ENCODE peak calls at places on chromosomes 5 and 9, in four cellular contexts. A is PC-9, J is kidney, F is psoas muscle. N is an unnamed sample. For H3K9me3 and H3K4me1, the result is how much of the 10 kb centered on the place peaks cover.

GRCh38 chr5:141412853-141413539 is at the start of gene PCDHGA10:
- DNase-seq in J (no peak), F (peak), A (peak), N (peak)

GRCh38 chr5:16615737-16616535 is 861 bp downstream of the RETREG1 start:
- DNase-seq in J (no peak), A (no peak), F (no peak), N (no peak)

GRCh38 chr9:124078641-124079040 is 67.1 kb downstream of the LHX2 start:
- DNase-seq in A (peak), J (no peak), F (no peak), N (no peak)

GRCh38 chr5:126369995-126370731 is 53.0 kb upstream of the GRAMD2B start:
- DNase-seq in F (no peak), J (no peak), A (no peak), N (no peak)

GRCh38 chr5:43646997-43647396 is 44.0 kb downstream of the NNT start:
- DNase-seq in J (no peak), F (no peak), A (peak), N (no peak)

GRCh38 chr5:82164957-82165698 is 113.0 kb downstream of the RPS23 start:
- DNase-seq in A (no peak), F (no peak), J (no peak), N (no peak)

GRCh38 chr9:90874194-90874593 is 72.6 kb downstream of the SYK start:
- DNase-seq in A (no peak), F (no peak), J (no peak), N (no peak)

GRCh38 chr5:33257807-33258491 is 182.8 kb upstream of the TARS1 start:
- DNase-seq in A (no peak), J (no peak), F (no peak), N (no peak)

GRCh38 chr5:117692606-117693005 is 1118.0 kb upstream of the SEMA6A start:
- DNase-seq in A (no peak), J (no peak), F (no peak), N (no peak)

GRCh38 chr9:70979971-70980370 is 141.4 kb downstream of the TRPM3 start:
- DNase-seq in J (no peak), A (no peak), F (no peak), N (no peak)

GRCh38 chr9:14654932-14655331 is 38.3 kb downstream of the ZDHHC21 start:
- DNase-seq in F (no peak), J (no peak), A (no peak), N (no peak)

GRCh38 chr5:114358329-114358728 is 3.5 kb upstream of the KCNN2 start:
- DNase-seq in J (no peak), F (no peak), A (no peak), N (no peak)

GRCh38 chr5:39424751-39425524 is at the start of gene DAB2:
- DNase-seq in J (peak), F (peak), A (peak), N (peak)

GRCh38 chr5:132019857-132020555 is 8.5 kb upstream of the ACSL6 start:
- DNase-seq in A (no peak), F (no peak), J (peak), N (no peak)

GRCh38 chr5:9233712-9234111 is 312.2 kb downstream of the SEMA5A start:
- DNase-seq in F (no peak), J (no peak), A (no peak), N (no peak)

GRCh38 chr5:151023651-151024050 is 3.3 kb downstream of the GPX3 start:
- DNase-seq in F (peak), A (peak), J (no peak), N (peak)

GRCh38 chr5:65800775-65801174 is 78.8 kb downstream of the NLN start:
- DNase-seq in F (no peak), J (no peak), A (no peak), N (no peak)

GRCh38 chr9:72292874-72293607 is 72.0 kb downstream of the ZFAND5 start:
- DNase-seq in J (no peak), A (no peak), F (no peak), N (no peak)

GRCh38 chr5:146091881-146092280 is 13.5 kb downstream of the PLAC8L1 start:
- DNase-seq in A (no peak), J (no peak), F (no peak), N (no peak)

GRCh38 chr5:431001-431710 is 11.8 kb upstream of the EXOC3 start:
- DNase-seq in J (peak), F (no peak), A (no peak), N (peak)

GRCh38 chr5:45795458-45795857 is 99.3 kb upstream of the HCN1 start:
- DNase-seq in A (no peak), F (no peak), J (no peak), N (no peak)

GRCh38 chr5:45793638-45794532 is 97.7 kb upstream of the HCN1 start:
- DNase-seq in A (no peak), F (no peak), J (no peak), N (no peak)

GRCh38 chr5:45800331-45800730 is 104.2 kb upstream of the HCN1 start:
- DNase-seq in J (no peak), A (no peak), F (no peak), N (no peak)

GRCh38 chr5:45796959-45797553 is 100.9 kb upstream of the HCN1 start:
- DNase-seq in A (no peak), J (no peak), F (no peak), N (no peak)

GRCh38 chr5:45799388-45799787 is 103.2 kb upstream of the HCN1 start:
- DNase-seq in A (no peak), F (no peak), J (no peak), N (no peak)
- H3K9me3 ChIP-seq in A (under half), F (under half), J (under half), N (under half)

GRCh38 chr5:115452791-115453190 is 91.8 kb downstream of the FEM1C start:
- DNase-seq in J (no peak), A (no peak), F (no peak), N (no peak)

GRCh38 chr5:115453391-115454095 is 91.0 kb downstream of the FEM1C start:
- DNase-seq in A (no peak), F (no peak), J (no peak), N (no peak)

GRCh38 chr5:115452083-115452482 is 92.5 kb downstream of the FEM1C start:
- DNase-seq in F (no peak), J (no peak), A (no peak), N (no peak)

GRCh38 chr5:115455241-115455640 is 89.3 kb downstream of the FEM1C start:
- DNase-seq in F (peak), J (no peak), A (no peak), N (no peak)

DNA sequence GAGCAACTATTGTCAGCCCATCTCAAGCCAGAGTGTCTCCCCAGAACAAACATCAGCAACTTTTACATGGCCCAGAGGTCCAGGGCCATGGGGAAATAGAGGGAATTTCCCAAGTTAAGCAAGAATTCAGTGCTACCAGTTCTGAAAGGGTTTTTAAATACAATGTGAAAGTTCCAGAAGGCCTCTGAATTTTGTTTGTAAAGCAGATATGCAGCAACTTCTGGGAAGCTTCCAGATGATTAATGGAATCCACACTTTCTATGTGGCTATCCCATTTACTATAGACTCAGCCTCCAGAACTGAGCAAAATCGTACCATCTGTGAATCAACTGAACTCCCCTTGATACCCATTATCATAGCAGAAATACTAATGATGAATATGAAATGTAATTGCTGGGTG is 93.8 kb downstream of the FEM1C start:
- DNase-seq in A (no peak), J (no peak), F (no peak), N (no peak)
- H3K4me1 ChIP-seq in A (under half), J (under half), F (under half), N (under half)

DNA sequence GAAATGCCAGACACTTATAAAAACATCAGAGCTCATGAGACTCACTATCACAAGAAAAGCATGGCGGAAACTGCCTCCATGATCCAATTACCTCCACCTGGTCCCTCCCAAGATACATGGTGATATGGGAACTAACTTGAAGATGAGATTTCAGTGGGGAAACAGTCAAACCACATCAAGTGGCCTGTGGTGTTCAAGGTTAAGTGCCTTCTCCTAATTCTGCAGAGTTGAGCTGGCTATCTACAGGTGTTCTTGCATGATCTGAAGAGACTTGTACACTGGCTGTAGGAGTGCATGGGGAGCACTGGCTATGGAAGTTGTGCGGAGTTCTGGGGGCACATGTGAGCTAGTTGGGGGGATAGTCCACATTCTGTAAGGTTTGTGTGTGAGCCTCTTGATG is 34.0 kb upstream of the CKS2 start:
- DNase-seq in J (no peak), A (no peak), F (no peak), N (no peak)
- H3K9me3 ChIP-seq in J (under half), A (under half), F (under half), N (under half)

GRCh38 chr9:136724772-136725171 is 12.4 kb downstream of the DIPK1B start:
- DNase-seq in A (no peak), F (no peak), J (no peak), N (no peak)

GRCh38 chr9:136723989-136724388 is 11.6 kb downstream of the DIPK1B start:
- DNase-seq in A (no peak), F (no peak), J (no peak), N (no peak)

GRCh38 chr9:136722969-136723356 is 10.6 kb downstream of the DIPK1B start:
- DNase-seq in J (no peak), F (no peak), A (no peak), N (no peak)

GRCh38 chr9:136722093-136722968 is 10.0 kb downstream of the DIPK1B start:
- DNase-seq in J (no peak), F (no peak), A (no peak), N (no peak)

DNA sequence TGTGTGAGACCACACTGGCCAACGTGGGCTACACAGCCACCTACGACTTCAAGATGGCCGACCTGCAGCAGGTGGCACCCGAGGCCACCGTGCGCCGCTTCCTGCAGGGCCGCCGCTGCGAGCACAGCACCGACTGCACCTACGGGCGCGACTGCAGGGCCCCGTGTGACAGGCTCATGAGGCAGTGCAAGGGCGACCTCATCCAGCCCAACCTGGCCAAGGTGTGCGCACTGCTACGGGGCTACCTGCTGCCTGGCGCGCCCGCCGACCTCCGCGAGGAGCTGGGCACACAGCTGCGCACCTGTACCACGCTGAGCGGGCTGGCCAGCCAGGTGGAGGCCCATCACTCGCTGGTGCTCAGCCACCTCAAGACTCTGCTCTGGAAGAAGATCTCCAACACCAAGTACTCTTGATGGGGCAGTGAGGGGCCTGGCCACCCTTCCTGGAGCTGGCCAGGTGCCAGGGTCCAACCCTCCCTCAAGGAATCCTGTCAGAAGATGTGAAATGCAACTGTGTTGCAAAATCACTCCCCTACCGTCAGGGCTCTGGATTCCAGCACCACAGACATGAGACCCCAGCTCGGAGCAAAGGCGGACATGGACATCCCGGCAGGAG is 11.1 kb downstream of the DIPK1B start:
- DNase-seq in J (no peak), A (no peak), F (no peak), N (peak)
- H3K4me1 ChIP-seq in J (under half), A (under half), F (under half), N (under half)

GRCh38 chr5:166507810-166508419 is 1783.5 kb upstream of the WWC1 start:
- DNase-seq in A (no peak), J (no peak), F (no peak), N (no peak)
- H3K9me3 ChIP-seq in A (under half), J (under half), F (under half), N (under half)

GRCh38 chr5:139299477-139299876 is 5.9 kb downstream of the MATR3 start:
- DNase-seq in F (no peak), A (no peak), J (no peak), N (no peak)
- H3K4me1 ChIP-seq in F (half or more), A (under half), J (under half), N (half or more)

DNA sequence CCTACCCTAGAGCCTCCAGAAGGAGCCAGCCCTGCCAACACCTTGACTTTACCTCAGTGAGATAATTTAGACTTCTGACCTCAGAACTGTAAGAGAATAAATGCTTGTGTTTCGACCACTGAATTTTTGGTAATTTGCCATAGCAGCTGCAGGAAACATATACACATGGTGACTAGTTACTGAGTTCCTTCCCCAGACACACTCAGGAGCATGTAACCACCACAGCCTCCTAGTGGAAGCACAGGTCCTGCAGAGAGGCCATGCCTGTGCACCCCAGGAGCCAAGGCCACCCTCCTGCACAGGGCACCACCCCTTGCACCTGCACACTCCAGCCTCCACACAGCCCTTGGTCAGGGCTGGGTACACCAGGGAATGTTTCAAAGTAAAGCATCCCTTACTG is 7.6 kb upstream of the CAMSAP1 start:
- DNase-seq in J (no peak), A (no peak), F (no peak), N (peak)
- H3K9me3 ChIP-seq in J (under half), A (under half), F (under half), N (half or more)

GRCh38 chr5:31553863-31554262 is 21.8 kb downstream of the C5orf22 start:
- DNase-seq in F (no peak), J (no peak), A (no peak), N (no peak)
- H3K4me1 ChIP-seq in F (under half), J (under half), A (under half), N (under half)

GRCh38 chr9:129514891-129515290 is 106.0 kb downstream of the C9orf50 start:
- DNase-seq in A (no peak), J (no peak), F (no peak), N (no peak)

GRCh38 chr9:129513282-129513681 is 107.6 kb downstream of the C9orf50 start:
- DNase-seq in F (no peak), A (no peak), J (no peak), N (no peak)

GRCh38 chr9:129511320-129511900 is 109.5 kb downstream of the C9orf50 start:
- DNase-seq in A (no peak), J (no peak), F (no peak), N (no peak)

GRCh38 chr9:129514497-129514867 is 106.4 kb downstream of the C9orf50 start:
- DNase-seq in F (no peak), A (no peak), J (no peak), N (no peak)

DNA sequence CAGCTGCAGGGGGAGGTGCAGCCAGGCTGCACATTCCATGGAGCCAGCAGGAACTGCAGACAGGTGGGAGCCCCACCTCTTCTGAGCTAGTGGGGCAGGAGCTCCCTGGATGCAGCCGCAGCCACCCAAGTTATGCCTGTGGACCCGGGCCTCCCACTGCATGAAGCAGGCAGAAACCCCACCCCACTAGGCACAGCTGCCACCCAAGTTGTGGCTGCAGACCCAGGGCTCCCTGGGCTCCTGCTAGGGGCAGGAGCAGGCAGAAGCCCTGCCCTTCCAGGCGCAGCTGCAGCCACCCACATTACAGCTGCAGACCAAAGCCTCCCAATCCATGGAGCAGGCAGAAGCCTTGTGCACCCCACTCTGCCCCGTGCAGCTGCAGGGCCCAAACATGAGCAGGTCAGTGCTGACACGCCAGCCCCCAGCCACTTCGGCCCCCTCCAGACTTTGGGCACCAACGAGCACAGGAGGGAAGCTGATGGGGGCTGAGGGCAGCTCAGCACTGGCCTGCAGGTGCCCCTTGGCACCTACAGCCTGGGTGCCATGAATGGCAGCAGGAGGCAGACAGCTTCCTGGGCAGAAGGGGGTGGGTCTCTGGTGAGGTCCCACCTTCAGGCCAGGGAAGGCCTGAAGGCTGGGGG is 106.9 kb downstream of the C9orf50 start:
- DNase-seq in J (no peak), F (no peak), A (no peak), N (no peak)
- H3K9me3 ChIP-seq in J (under half), F (under half), A (under half), N (under half)